ENCODE peak calls at places on chromosome 5, in five cellular contexts. One of them, this sample, is unnamed.

GRCh38 chr5:151234476-151235238 is 10.8 kb upstream of the CCDC69 start:
- DNase-seq in HepG2: peak
- DNase-seq in H1: no peak
- DNase-seq in K562: no peak
- DNase-seq in GM12878: no peak
- DNase-seq in this sample: no peak

GRCh38 chr5:75040973-75041372 is 11.4 kb downstream of the GCNT4 start:
- DNase-seq in HepG2: no peak
- DNase-seq in K562: no peak
- DNase-seq in H1: no peak
- DNase-seq in GM12878: no peak
- DNase-seq in this sample: no peak

GRCh38 chr5:138230261-138230660 is 17.1 kb upstream of the CDC23 start:
- DNase-seq in K562: peak
- DNase-seq in H1: no peak
- DNase-seq in GM12878: no peak
- DNase-seq in HepG2: no peak
- DNase-seq in this sample: peak

GRCh38 chr5:37869221-37869620 is 29.4 kb upstream of the GDNF start:
- DNase-seq in HepG2: no peak
- DNase-seq in H1: no peak
- DNase-seq in K562: no peak
- DNase-seq in GM12878: no peak
- DNase-seq in this sample: no peak

GRCh38 chr5:173554038-173554955 is 62.2 kb downstream of the BOD1 start:
- DNase-seq in HepG2: no peak
- DNase-seq in GM12878: no peak
- DNase-seq in H1: no peak
- DNase-seq in K562: no peak
- DNase-seq in this sample: no peak

GRCh38 chr5:178205010-178205748 is 846 bp downstream of the HNRNPAB start:
- DNase-seq in HepG2: peak
- DNase-seq in K562: peak
- DNase-seq in GM12878: no peak
- DNase-seq in H1: peak
- DNase-seq in this sample: peak

GRCh38 chr5:150540615-150541396 is 32.9 kb downstream of the NDST1 start:
- DNase-seq in HepG2: peak
- DNase-seq in GM12878: no peak
- DNase-seq in K562: no peak
- DNase-seq in H1: no peak
- DNase-seq in this sample: no peak

GRCh38 chr5:150190987-150191386 is 1.1 kb downstream of the SLC6A7 start:
- DNase-seq in H1: no peak
- DNase-seq in GM12878: no peak
- DNase-seq in K562: no peak
- DNase-seq in HepG2: no peak
- DNase-seq in this sample: no peak

GRCh38 chr5:148998174-148998797 is 64.6 kb downstream of the SH3TC2 start:
- DNase-seq in GM12878: no peak
- DNase-seq in HepG2: peak
- DNase-seq in K562: peak
- DNase-seq in H1: no peak
- DNase-seq in this sample: peak

GRCh38 chr5:176608937-176609723 is 826 bp downstream of the GPRIN1 start:
- DNase-seq in K562: peak
- DNase-seq in H1: no peak
- DNase-seq in HepG2: no peak
- DNase-seq in GM12878: no peak
- DNase-seq in this sample: no peak

GRCh38 chr5:120655828-120656435 is 191.8 kb downstream of the PRR16 start:
- DNase-seq in H1: peak
- DNase-seq in K562: peak
- DNase-seq in HepG2: peak
- DNase-seq in GM12878: no peak
- DNase-seq in this sample: no peak

GRCh38 chr5:180212363-180213255 is 3.6 kb upstream of the RASGEF1C start:
- DNase-seq in H1: no peak
- DNase-seq in HepG2: no peak
- DNase-seq in K562: no peak
- DNase-seq in GM12878: no peak
- DNase-seq in this sample: peak

GRCh38 chr5:34486160-34486765 is 169.9 kb upstream of the RAI14 start:
- DNase-seq in K562: peak
- DNase-seq in HepG2: peak
- DNase-seq in H1: peak
- DNase-seq in GM12878: no peak
- DNase-seq in this sample: peak

GRCh38 chr5:56676091-56676768 is 139.1 kb upstream of the MAP3K1 start:
- DNase-seq in HepG2: peak
- DNase-seq in K562: peak
- DNase-seq in H1: no peak
- DNase-seq in GM12878: no peak
- DNase-seq in this sample: no peak

GRCh38 chr5:179060116-179061008 is at the start of gene ZNF354C:
- DNase-seq in K562: peak
- DNase-seq in H1: peak
- DNase-seq in HepG2: no peak
- DNase-seq in GM12878: no peak
- DNase-seq in this sample: peak

GRCh38 chr5:115098041-115098702 is 71.5 kb downstream of the TRIM36 start:
- DNase-seq in GM12878: peak
- DNase-seq in K562: peak
- DNase-seq in H1: no peak
- DNase-seq in HepG2: peak
- DNase-seq in this sample: peak

GRCh38 chr5:101067415-101067814 is 164.3 kb upstream of the ST8SIA4 start:
- DNase-seq in H1: no peak
- DNase-seq in K562: no peak
- DNase-seq in HepG2: no peak
- DNase-seq in GM12878: no peak
- DNase-seq in this sample: no peak

GRCh38 chr5:135194573-135195266 is 160.7 kb upstream of the PITX1 start:
- DNase-seq in H1: no peak
- DNase-seq in K562: peak
- DNase-seq in HepG2: no peak
- DNase-seq in GM12878: no peak
- DNase-seq in this sample: no peak

GRCh38 chr5:9544502-9545300 is 1.2 kb downstream of the SEMA5A start:
- DNase-seq in GM12878: no peak
- DNase-seq in K562: peak
- DNase-seq in HepG2: peak
- DNase-seq in H1: peak
- DNase-seq in this sample: peak

GRCh38 chr5:150999704-151000452 is 20.5 kb upstream of the GPX3 start:
- DNase-seq in H1: peak
- DNase-seq in K562: no peak
- DNase-seq in HepG2: no peak
- DNase-seq in GM12878: no peak
- DNase-seq in this sample: no peak

GRCh38 chr5:5270958-5271605 is 131.0 kb downstream of the ADAMTS16 start:
- DNase-seq in HepG2: peak
- DNase-seq in GM12878: no peak
- DNase-seq in K562: peak
- DNase-seq in H1: peak
- DNase-seq in this sample: peak

GRCh38 chr5:170104710-170105109 is 987 bp upstream of the FOXI1 start:
- DNase-seq in GM12878: no peak
- DNase-seq in H1: peak
- DNase-seq in HepG2: no peak
- DNase-seq in K562: no peak
- DNase-seq in this sample: no peak

GRCh38 chr5:116663081-116663480 is 88.5 kb upstream of the SEMA6A start:
- DNase-seq in HepG2: no peak
- DNase-seq in GM12878: no peak
- DNase-seq in H1: no peak
- DNase-seq in K562: no peak
- DNase-seq in this sample: no peak

GRCh38 chr5:112594060-112594850 is 143.4 kb upstream of the APC start:
- DNase-seq in H1: no peak
- DNase-seq in K562: no peak
- DNase-seq in HepG2: no peak
- DNase-seq in GM12878: no peak
- DNase-seq in this sample: peak

GRCh38 chr5:14672508-14673394 is 8.2 kb downstream of the OTULIN start:
- DNase-seq in H1: no peak
- DNase-seq in GM12878: no peak
- DNase-seq in K562: no peak
- DNase-seq in HepG2: no peak
- DNase-seq in this sample: no peak

GRCh38 chr5:152329191-152329590 is 75.9 kb downstream of the NMUR2 start:
- DNase-seq in HepG2: no peak
- DNase-seq in H1: no peak
- DNase-seq in GM12878: no peak
- DNase-seq in K562: no peak
- DNase-seq in this sample: no peak

GRCh38 chr5:180090769-180091546 is 19.4 kb upstream of the RNF130 start:
- DNase-seq in GM12878: no peak
- DNase-seq in H1: peak
- DNase-seq in HepG2: peak
- DNase-seq in K562: peak
- DNase-seq in this sample: no peak

GRCh38 chr5:9546973-9547947 is 1.4 kb upstream of the SEMA5A start:
- DNase-seq in HepG2: no peak
- DNase-seq in H1: peak
- DNase-seq in GM12878: no peak
- DNase-seq in K562: no peak
- DNase-seq in this sample: no peak

GRCh38 chr5:166340039-166340438 is 1951.4 kb upstream of the WWC1 start:
- DNase-seq in HepG2: no peak
- DNase-seq in GM12878: no peak
- DNase-seq in H1: no peak
- DNase-seq in K562: no peak
- DNase-seq in this sample: no peak

GRCh38 chr5:164013077-164013670 is 507.8 kb downstream of the MAT2B start:
- DNase-seq in K562: peak
- DNase-seq in GM12878: peak
- DNase-seq in H1: peak
- DNase-seq in HepG2: peak
- DNase-seq in this sample: peak

GRCh38 chr5:32390819-32391591 is 53.5 kb downstream of the ZFR start:
- DNase-seq in HepG2: peak
- DNase-seq in GM12878: no peak
- DNase-seq in K562: peak
- DNase-seq in H1: no peak
- DNase-seq in this sample: no peak

GRCh38 chr5:107578051-107578635 is 92.6 kb downstream of the EFNA5 start:
- DNase-seq in HepG2: no peak
- DNase-seq in K562: no peak
- DNase-seq in H1: no peak
- DNase-seq in GM12878: no peak
- DNase-seq in this sample: no peak

GRCh38 chr5:82109013-82109412 is 137.2 kb downstream of the ATG10 start:
- DNase-seq in HepG2: peak
- DNase-seq in GM12878: no peak
- DNase-seq in H1: no peak
- DNase-seq in K562: no peak
- DNase-seq in this sample: no peak

GRCh38 chr5:78102498-78102897 is 192.0 kb downstream of the AP3B1 start:
- DNase-seq in K562: no peak
- DNase-seq in GM12878: no peak
- DNase-seq in HepG2: no peak
- DNase-seq in H1: no peak
- DNase-seq in this sample: no peak

GRCh38 chr5:68054625-68055024 is 160.9 kb upstream of the PIK3R1 start:
- DNase-seq in HepG2: no peak
- DNase-seq in K562: no peak
- DNase-seq in H1: no peak
- DNase-seq in GM12878: no peak
- DNase-seq in this sample: no peak

GRCh38 chr5:88045931-88046461 is 222.6 kb downstream of the TMEM161B start:
- DNase-seq in HepG2: no peak
- DNase-seq in GM12878: no peak
- DNase-seq in H1: no peak
- DNase-seq in K562: no peak
- DNase-seq in this sample: no peak
- TF ChIP-seq RAD21 in HepG2: no peak
- TF ChIP-seq RAD21 in GM12878: no peak
- TF ChIP-seq RAD21 in H1: no peak
- TF ChIP-seq RAD21 in K562: no peak
- TF ChIP-seq RAD21 in this sample: no peak

DNA sequence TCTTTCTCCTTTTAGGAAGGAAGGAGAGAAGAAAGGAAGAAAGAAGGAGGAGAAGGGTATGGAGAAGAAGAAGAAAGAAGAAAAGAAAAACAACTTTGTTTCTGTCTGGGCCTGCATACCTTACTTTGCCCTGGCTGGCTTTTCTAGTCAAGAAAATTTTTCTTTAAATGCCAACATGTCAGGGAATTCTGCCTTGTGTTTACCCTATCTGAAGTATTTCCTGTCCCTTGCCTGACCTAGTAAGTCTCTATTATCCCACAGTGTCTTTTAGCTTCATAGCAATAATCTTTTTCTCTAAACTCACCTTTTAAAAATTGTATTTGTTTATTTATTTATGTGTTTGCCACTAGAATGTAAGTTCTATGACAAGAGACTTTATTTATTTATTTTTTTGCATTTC is 1864.1 kb downstream of the EFNA5 start:
- DNase-seq in H1: no peak
- DNase-seq in K562: no peak
- DNase-seq in GM12878: no peak
- DNase-seq in HepG2: no peak
- DNase-seq in this sample: no peak
- TF ChIP-seq YY1 in H1: no peak
- TF ChIP-seq YY1 in K562: no peak
- TF ChIP-seq YY1 in GM12878: no peak
- TF ChIP-seq YY1 in HepG2: no peak
- TF ChIP-seq YY1 in this sample: no peak

GRCh38 chr5:2523180-2523579 is 228.3 kb downstream of the IRX2 start:
- DNase-seq in HepG2: no peak
- DNase-seq in GM12878: no peak
- DNase-seq in K562: no peak
- DNase-seq in H1: no peak
- DNase-seq in this sample: no peak
- TF ChIP-seq EP300 in HepG2: no peak
- TF ChIP-seq EP300 in GM12878: no peak
- TF ChIP-seq EP300 in K562: no peak
- TF ChIP-seq EP300 in H1: no peak
- TF ChIP-seq EP300 in this sample: no peak

GRCh38 chr5:79318935-79319614 is 83.1 kb downstream of the JMY start:
- DNase-seq in GM12878: no peak
- DNase-seq in HepG2: no peak
- DNase-seq in K562: peak
- DNase-seq in H1: no peak
- DNase-seq in this sample: no peak
- TF ChIP-seq RAD21 in GM12878: no peak
- TF ChIP-seq RAD21 in HepG2: no peak
- TF ChIP-seq RAD21 in K562: no peak
- TF ChIP-seq RAD21 in H1: no peak
- TF ChIP-seq RAD21 in this sample: no peak

GRCh38 chr5:127416896-127417295 is 100.5 kb upstream of the PRRC1 start:
- DNase-seq in GM12878: no peak
- DNase-seq in HepG2: no peak
- DNase-seq in K562: no peak
- DNase-seq in H1: no peak
- DNase-seq in this sample: no peak
- TF ChIP-seq YY1 in GM12878: no peak
- TF ChIP-seq YY1 in HepG2: no peak
- TF ChIP-seq YY1 in K562: no peak
- TF ChIP-seq YY1 in H1: no peak
- TF ChIP-seq YY1 in this sample: no peak

This sample was measured in SK-N-SH.